ENCODE peak calls at places on chromosome 20, in five cellular contexts. U is astrocyte of the spinal cord, F is psoas muscle, I is thyroid gland, L is fibroblast of mammary gland. K is an unnamed sample.

GRCh38 chr20:46558511-46558959 is 8.1 kb upstream of the OCSTAMP start:
- DNase-seq in U (peak; percentile 69), F (peak; percentile 66), I (peak; percentile 49), L (peak; percentile 96), K (peak; percentile 76)

GRCh38 chr20:46928580-46929132 is 34.0 kb downstream of the EYA2 start:
- DNase-seq in U (peak; percentile 26), F (peak; percentile 74), I (peak; percentile 47), L (peak; percentile 42), K (peak; percentile 26)

GRCh38 chr20:1577906-1578305 is 20.4 kb upstream of the SIRPD start:
- DNase-seq in U (no peak), F (no peak), I (no peak), L (no peak), K (no peak)

GRCh38 chr20:4813076-4813838 is 91.5 kb downstream of the PRND start:
- DNase-seq in U (no peak), F (no peak), I (no peak), L (no peak), K (peak; percentile 17)

GRCh38 chr20:42272516-42272915 is 654.3 kb upstream of the CHD6 start:
- DNase-seq in U (no peak), F (no peak), I (no peak), L (no peak), K (no peak)

GRCh38 chr20:36988494-36988966 is 37.0 kb upstream of the SAMHD1 start:
- DNase-seq in U (peak; percentile 25), F (no peak), I (no peak), L (peak; percentile 29), K (peak; percentile 83)

GRCh38 chr20:40811660-40812414 is 122.8 kb upstream of the MAFB start:
- DNase-seq in U (no peak), F (no peak), I (no peak), L (no peak), K (no peak)

GRCh38 chr20:869606-870005 is 36.1 kb downstream of the FAM110A start:
- DNase-seq in U (no peak), F (no peak), I (no peak), L (no peak), K (no peak)

GRCh38 chr20:676315-676937 is 824 bp upstream of the SCRT2 start:
- DNase-seq in U (no peak), F (no peak), I (no peak), L (no peak), K (no peak)

GRCh38 chr20:11846131-11846530 is 71.6 kb upstream of the BTBD3 start:
- DNase-seq in U (no peak), F (no peak), I (no peak), L (no peak), K (no peak)

GRCh38 chr20:59082981-59083380 is 40.4 kb upstream of the PRELID3B start:
- DNase-seq in U (no peak), F (no peak), I (peak; percentile 29), L (peak; percentile 11), K (peak; percentile 2)
- TF ChIP-seq CTCF in U (no peak), F (no peak), I (no peak), L (no peak), K (no peak)

GRCh38 chr20:34452281-34452982 is 63.8 kb upstream of the DYNLRB1 start:
- DNase-seq in U (no peak), F (no peak), I (no peak), L (peak; percentile 47), K (no peak)

GRCh38 chr20:34445177-34446065 is 70.8 kb upstream of the DYNLRB1 start:
- DNase-seq in U (no peak), F (no peak), I (no peak), L (no peak), K (no peak)

GRCh38 chr20:34443546-34443945 is 72.7 kb upstream of the DYNLRB1 start:
- DNase-seq in U (no peak), F (no peak), I (no peak), L (no peak), K (no peak)

GRCh38 chr20:34449674-34450592 is 66.3 kb upstream of the DYNLRB1 start:
- DNase-seq in U (no peak), F (no peak), I (no peak), L (no peak), K (no peak)

GRCh38 chr20:34448517-34448916 is 67.7 kb upstream of the DYNLRB1 start:
- DNase-seq in U (no peak), F (no peak), I (no peak), L (no peak), K (no peak)
- H3K4me3 ChIP-seq in U (no peak overlapping the region), F (no peak overlapping the region), I (no peak overlapping the region), L (no peak overlapping the region), K (no peak overlapping the region)

GRCh38 chr20:57243480-57244220 is 22.8 kb downstream of the BMP7 start:
- DNase-seq in U (no peak), F (no peak), I (peak; percentile 81), L (no peak), K (no peak)

GRCh38 chr20:57246008-57246407 is 20.4 kb downstream of the BMP7 start:
- DNase-seq in U (no peak), F (no peak), I (no peak), L (no peak), K (no peak)

GRCh38 chr20:57244221-57244585 is 22.2 kb downstream of the BMP7 start:
- DNase-seq in U (no peak), F (no peak), I (peak; percentile 92), L (no peak), K (no peak)

GRCh38 chr20:57242414-57242813 is 24.0 kb downstream of the BMP7 start:
- DNase-seq in U (no peak), F (no peak), I (no peak), L (no peak), K (no peak)

DNA sequence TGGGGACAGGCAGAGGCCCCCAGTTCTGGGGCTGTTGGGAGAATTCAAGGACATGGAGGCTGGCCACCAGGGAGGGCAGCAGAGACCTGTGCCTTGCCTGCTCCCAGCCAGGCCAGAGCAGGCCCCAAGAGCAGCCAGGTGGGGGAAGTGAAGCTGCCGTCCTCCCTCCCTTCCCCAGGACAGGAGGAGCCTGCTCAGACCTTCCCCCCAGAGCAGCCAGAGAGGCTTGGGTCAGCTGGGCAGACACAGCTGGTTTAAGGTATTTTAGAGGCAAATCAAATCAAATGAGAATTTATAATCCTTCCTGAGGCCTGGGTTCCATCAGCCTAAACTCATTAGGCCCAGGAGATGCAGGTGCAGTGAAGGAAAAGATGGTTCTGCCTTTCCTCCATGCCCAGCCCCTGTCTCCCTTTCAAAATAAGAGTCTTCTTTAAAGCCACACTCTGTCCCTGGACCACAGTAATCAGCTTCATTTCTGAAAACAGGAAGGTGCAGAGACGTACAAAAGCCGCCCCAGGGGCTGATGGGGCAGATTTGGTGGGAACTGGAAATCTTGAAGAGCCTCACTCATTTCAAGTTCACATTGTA is 21.7 kb downstream of the BMP7 start:
- DNase-seq in U (no peak), F (no peak), I (peak; percentile 75), L (no peak), K (no peak)
- TF ChIP-seq CTCF in U (no peak), F (no peak), I (no peak), L (no peak), K (no peak)

GRCh38 chr20:2875690-2876203 is 2.5 kb downstream of the PTPRA start:
- DNase-seq in U (no peak), F (no peak), I (no peak), L (no peak), K (no peak)
- H3K4me3 ChIP-seq in U (no peak overlapping the region), F (no peak overlapping the region), I (no peak overlapping the region), L (no peak overlapping the region), K (no peak overlapping the region)

GRCh38 chr20:32470025-32470861 is 112.1 kb downstream of the ASXL1 start:
- DNase-seq in U (peak; percentile 88), F (peak; percentile 74), I (peak; percentile 41), L (peak; percentile 75), K (peak; percentile 87)
- TF ChIP-seq CTCF in U (peak; percentile 70), F (peak; percentile 46), I (no peak), L (peak; percentile 41), K (peak; percentile 50)

GRCh38 chr20:57680131-57680716 is 29.6 kb downstream of the PMEPA1 start:
- DNase-seq in U (no peak), F (no peak), I (no peak), L (no peak), K (no peak)

GRCh38 chr20:57679113-57679512 is 30.7 kb downstream of the PMEPA1 start:
- DNase-seq in U (no peak), F (no peak), I (no peak), L (no peak), K (no peak)

GRCh38 chr20:57682184-57683038 is 27.4 kb downstream of the PMEPA1 start:
- DNase-seq in U (no peak), F (no peak), I (no peak), L (no peak), K (no peak)

GRCh38 chr20:57683876-57684275 is 25.9 kb downstream of the PMEPA1 start:
- DNase-seq in U (no peak), F (no peak), I (no peak), L (no peak), K (no peak)

DNA sequence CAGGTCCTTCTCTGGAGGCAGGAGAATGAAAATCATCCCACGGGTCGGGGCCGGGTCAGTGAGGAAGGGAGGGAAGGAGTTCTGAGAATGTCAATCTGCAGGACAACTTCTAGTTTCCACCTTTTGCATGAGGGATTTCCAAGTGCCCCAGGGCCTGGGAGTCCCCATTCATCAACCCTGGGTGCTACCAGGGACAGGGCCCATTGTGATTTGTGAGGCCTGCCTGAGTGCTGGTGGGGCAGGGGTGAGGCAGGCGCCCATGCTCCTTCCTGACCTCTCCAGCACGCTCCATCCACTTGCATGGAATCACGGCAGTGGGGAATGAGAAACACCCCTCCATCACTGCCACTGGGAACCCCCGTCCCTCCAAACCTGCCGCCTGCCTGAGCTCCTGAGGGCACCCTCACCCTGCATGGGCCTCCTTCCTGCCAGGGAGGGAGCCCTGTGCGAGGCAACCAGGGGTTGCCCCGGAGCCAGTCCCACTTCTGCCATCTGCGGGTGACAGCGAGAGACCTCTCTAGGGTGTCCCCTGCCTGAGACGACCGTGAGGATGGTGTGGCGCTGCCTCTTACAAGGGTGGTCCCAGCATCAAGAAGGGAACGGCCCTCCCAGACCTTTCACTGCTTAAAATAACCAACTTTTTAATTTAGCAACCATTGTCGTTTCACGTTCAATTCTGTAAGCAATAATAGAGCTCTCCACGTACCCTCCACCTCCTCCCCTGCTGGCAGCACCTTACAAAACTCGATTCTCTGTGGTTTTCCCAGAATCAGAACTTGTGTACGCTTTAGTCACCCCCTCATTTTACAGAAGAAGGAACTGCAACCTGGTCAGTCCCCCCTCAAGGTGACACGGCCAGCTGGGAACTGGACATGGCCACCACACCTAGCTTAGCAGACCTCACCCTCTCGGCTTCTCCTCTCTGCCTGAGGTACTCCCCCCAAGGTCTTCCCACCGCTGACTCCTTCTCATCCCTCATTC is 28.6 kb downstream of the PMEPA1 start:
- DNase-seq in U (no peak), F (no peak), I (no peak), L (no peak), K (no peak)
- H3K4me3 ChIP-seq in U (no peak overlapping the region), F (no peak overlapping the region), I (no peak overlapping the region), L (no peak overlapping the region), K (no peak overlapping the region)

DNA sequence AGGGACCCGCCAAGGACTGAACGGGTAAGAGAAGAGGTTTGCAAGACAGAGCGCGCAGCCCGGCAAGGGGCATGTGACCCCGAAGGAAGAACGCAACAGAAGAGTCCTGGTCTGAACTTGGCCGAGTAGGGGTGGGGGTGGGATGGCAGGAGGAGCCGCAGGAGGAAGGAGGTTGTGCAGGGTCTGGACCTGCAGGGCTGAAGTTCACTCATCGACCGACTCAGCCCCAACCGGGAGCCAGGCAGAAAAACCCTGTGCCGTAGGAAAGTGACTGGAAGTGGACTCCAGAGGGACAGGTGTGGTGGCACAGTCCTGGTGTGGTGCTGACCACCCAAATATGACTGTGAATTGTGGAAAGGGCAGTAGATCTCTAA is 15.2 kb downstream of the ADISSP start:
- DNase-seq in U (no peak), F (no peak), I (no peak), L (no peak), K (no peak)
- TF ChIP-seq CTCF in U (no peak), F (no peak), I (no peak), L (no peak), K (no peak)

K was measured in fibroblast of pulmonary artery.